ENCODE peak calls at places on chromosomes 7 and 10, in ten cellular contexts. One of them, this sample, is unnamed.

GRCh38 chr10:57579926-57580325 is 687.8 kb downstream of the IPMK start:
- DNase-seq in ACHN: peak
- DNase-seq in RWPE1: peak
- DNase-seq in stimulated activated naive CD8-positive, alpha-beta T cell treated with anti-CD3 and anti-CD28 coated beads, Interleukin-15, Interleukin-2, amounts not matched to agents 100 U/mL and 50 U/mL, for 24 hours: no peak
- DNase-seq in transverse colon: no peak
- DNase-seq in H7: peak
- DNase-seq in stimulated activated CD4-positive, alpha-beta T cell treated with anti-CD3 and anti-CD28 coated beads, Interleukin-15, amount 100 ng/mL, for 48 hours: no peak
- DNase-seq in NCI-H446: peak
- DNase-seq in BE2C: peak
- DNase-seq in right lobe of liver: no peak
- DNase-seq in this sample: no peak

GRCh38 chr7:45898241-45898640 is 10.0 kb downstream of the IGFBP1 start:
- DNase-seq in stimulated activated naive CD8-positive, alpha-beta T cell treated with anti-CD3 and anti-CD28 coated beads, Interleukin-15, Interleukin-2, amounts not matched to agents 100 U/mL and 50 U/mL, for 24 hours: no peak
- DNase-seq in RWPE1: no peak
- DNase-seq in transverse colon: no peak
- DNase-seq in BE2C: no peak
- DNase-seq in stimulated activated CD4-positive, alpha-beta T cell treated with anti-CD3 and anti-CD28 coated beads, Interleukin-15, amount 100 ng/mL, for 48 hours: no peak
- DNase-seq in NCI-H446: no peak
- DNase-seq in H7: no peak
- DNase-seq in right lobe of liver: no peak
- DNase-seq in ACHN: no peak
- DNase-seq in this sample: no peak

GRCh38 chr10:17109475-17110207 is 20.0 kb downstream of the CUBN start:
- DNase-seq in stimulated activated CD4-positive, alpha-beta T cell treated with anti-CD3 and anti-CD28 coated beads, Interleukin-15, amount 100 ng/mL, for 48 hours: no peak
- DNase-seq in stimulated activated naive CD8-positive, alpha-beta T cell treated with anti-CD3 and anti-CD28 coated beads, Interleukin-15, Interleukin-2, amounts not matched to agents 100 U/mL and 50 U/mL, for 24 hours: no peak
- DNase-seq in RWPE1: peak
- DNase-seq in BE2C: no peak
- DNase-seq in ACHN: peak
- DNase-seq in right lobe of liver: no peak
- DNase-seq in transverse colon: no peak
- DNase-seq in NCI-H446: peak
- DNase-seq in H7: no peak
- DNase-seq in this sample: no peak

GRCh38 chr7:74284781-74285259 is 4.4 kb upstream of the CLIP2 start:
- DNase-seq in stimulated activated naive CD8-positive, alpha-beta T cell treated with anti-CD3 and anti-CD28 coated beads, Interleukin-15, Interleukin-2, amounts not matched to agents 100 U/mL and 50 U/mL, for 24 hours: no peak
- DNase-seq in NCI-H446: no peak
- DNase-seq in H7: peak
- DNase-seq in ACHN: no peak
- DNase-seq in transverse colon: peak
- DNase-seq in stimulated activated CD4-positive, alpha-beta T cell treated with anti-CD3 and anti-CD28 coated beads, Interleukin-15, amount 100 ng/mL, for 48 hours: no peak
- DNase-seq in BE2C: no peak
- DNase-seq in right lobe of liver: no peak
- DNase-seq in RWPE1: no peak
- DNase-seq in this sample: no peak

GRCh38 chr10:111077715-111078504 is 1.1 kb downstream of the ADRA2A start:
- DNase-seq in stimulated activated CD4-positive, alpha-beta T cell treated with anti-CD3 and anti-CD28 coated beads, Interleukin-15, amount 100 ng/mL, for 48 hours: no peak
- DNase-seq in transverse colon: peak
- DNase-seq in H7: peak
- DNase-seq in right lobe of liver: no peak
- DNase-seq in ACHN: no peak
- DNase-seq in RWPE1: no peak
- DNase-seq in stimulated activated naive CD8-positive, alpha-beta T cell treated with anti-CD3 and anti-CD28 coated beads, Interleukin-15, Interleukin-2, amounts not matched to agents 100 U/mL and 50 U/mL, for 24 hours: peak
- DNase-seq in BE2C: peak
- DNase-seq in NCI-H446: peak
- DNase-seq in this sample: peak

GRCh38 chr7:69871213-69871885 is 273.1 kb downstream of the AUTS2 start:
- DNase-seq in ACHN: peak
- DNase-seq in BE2C: no peak
- DNase-seq in right lobe of liver: no peak
- DNase-seq in RWPE1: peak
- DNase-seq in NCI-H446: no peak
- DNase-seq in transverse colon: no peak
- DNase-seq in H7: no peak
- DNase-seq in stimulated activated naive CD8-positive, alpha-beta T cell treated with anti-CD3 and anti-CD28 coated beads, Interleukin-15, Interleukin-2, amounts not matched to agents 100 U/mL and 50 U/mL, for 24 hours: no peak
- DNase-seq in stimulated activated CD4-positive, alpha-beta T cell treated with anti-CD3 and anti-CD28 coated beads, Interleukin-15, amount 100 ng/mL, for 48 hours: no peak
- DNase-seq in this sample: no peak

GRCh38 chr7:93575555-93576397 is 1.3 kb upstream of the CALCR start:
- DNase-seq in BE2C: no peak
- DNase-seq in RWPE1: no peak
- DNase-seq in stimulated activated CD4-positive, alpha-beta T cell treated with anti-CD3 and anti-CD28 coated beads, Interleukin-15, amount 100 ng/mL, for 48 hours: no peak
- DNase-seq in ACHN: peak
- DNase-seq in H7: no peak
- DNase-seq in stimulated activated naive CD8-positive, alpha-beta T cell treated with anti-CD3 and anti-CD28 coated beads, Interleukin-15, Interleukin-2, amounts not matched to agents 100 U/mL and 50 U/mL, for 24 hours: no peak
- DNase-seq in right lobe of liver: no peak
- DNase-seq in NCI-H446: no peak
- DNase-seq in transverse colon: no peak
- DNase-seq in this sample: no peak

GRCh38 chr7:83001362-83002040 is 161.2 kb downstream of the PCLO start:
- DNase-seq in H7: no peak
- DNase-seq in stimulated activated CD4-positive, alpha-beta T cell treated with anti-CD3 and anti-CD28 coated beads, Interleukin-15, amount 100 ng/mL, for 48 hours: no peak
- DNase-seq in transverse colon: no peak
- DNase-seq in right lobe of liver: no peak
- DNase-seq in stimulated activated naive CD8-positive, alpha-beta T cell treated with anti-CD3 and anti-CD28 coated beads, Interleukin-15, Interleukin-2, amounts not matched to agents 100 U/mL and 50 U/mL, for 24 hours: no peak
- DNase-seq in NCI-H446: no peak
- DNase-seq in ACHN: peak
- DNase-seq in BE2C: no peak
- DNase-seq in RWPE1: peak
- DNase-seq in this sample: no peak

GRCh38 chr10:7529638-7530037 is 118.8 kb upstream of the SFMBT2 start:
- DNase-seq in BE2C: peak
- DNase-seq in stimulated activated naive CD8-positive, alpha-beta T cell treated with anti-CD3 and anti-CD28 coated beads, Interleukin-15, Interleukin-2, amounts not matched to agents 100 U/mL and 50 U/mL, for 24 hours: no peak
- DNase-seq in H7: peak
- DNase-seq in ACHN: peak
- DNase-seq in right lobe of liver: no peak
- DNase-seq in transverse colon: no peak
- DNase-seq in NCI-H446: peak
- DNase-seq in stimulated activated CD4-positive, alpha-beta T cell treated with anti-CD3 and anti-CD28 coated beads, Interleukin-15, amount 100 ng/mL, for 48 hours: no peak
- DNase-seq in RWPE1: peak
- DNase-seq in this sample: no peak

GRCh38 chr10:30002438-30003266 is 56.7 kb downstream of the JCAD start:
- DNase-seq in H7: peak
- DNase-seq in transverse colon: peak
- DNase-seq in NCI-H446: peak
- DNase-seq in RWPE1: peak
- DNase-seq in BE2C: peak
- DNase-seq in right lobe of liver: peak
- DNase-seq in stimulated activated naive CD8-positive, alpha-beta T cell treated with anti-CD3 and anti-CD28 coated beads, Interleukin-15, Interleukin-2, amounts not matched to agents 100 U/mL and 50 U/mL, for 24 hours: peak
- DNase-seq in stimulated activated CD4-positive, alpha-beta T cell treated with anti-CD3 and anti-CD28 coated beads, Interleukin-15, amount 100 ng/mL, for 48 hours: peak
- DNase-seq in ACHN: peak
- DNase-seq in this sample: peak

GRCh38 chr10:103643381-103643780 is 149.9 kb downstream of the NEURL1 start:
- DNase-seq in transverse colon: no peak
- DNase-seq in NCI-H446: no peak
- DNase-seq in RWPE1: peak
- DNase-seq in right lobe of liver: no peak
- DNase-seq in ACHN: no peak
- DNase-seq in stimulated activated naive CD8-positive, alpha-beta T cell treated with anti-CD3 and anti-CD28 coated beads, Interleukin-15, Interleukin-2, amounts not matched to agents 100 U/mL and 50 U/mL, for 24 hours: no peak
- DNase-seq in stimulated activated CD4-positive, alpha-beta T cell treated with anti-CD3 and anti-CD28 coated beads, Interleukin-15, amount 100 ng/mL, for 48 hours: no peak
- DNase-seq in H7: no peak
- DNase-seq in BE2C: no peak
- DNase-seq in this sample: no peak

GRCh38 chr10:93290661-93291354 is 191.3 kb downstream of the MYOF start:
- DNase-seq in RWPE1: no peak
- DNase-seq in BE2C: no peak
- DNase-seq in NCI-H446: no peak
- DNase-seq in stimulated activated CD4-positive, alpha-beta T cell treated with anti-CD3 and anti-CD28 coated beads, Interleukin-15, amount 100 ng/mL, for 48 hours: no peak
- DNase-seq in ACHN: no peak
- DNase-seq in stimulated activated naive CD8-positive, alpha-beta T cell treated with anti-CD3 and anti-CD28 coated beads, Interleukin-15, Interleukin-2, amounts not matched to agents 100 U/mL and 50 U/mL, for 24 hours: no peak
- DNase-seq in H7: no peak
- DNase-seq in right lobe of liver: no peak
- DNase-seq in transverse colon: no peak
- DNase-seq in this sample: no peak

GRCh38 chr7:122597277-122597676 is 101.6 kb downstream of the RNF133 start:
- DNase-seq in right lobe of liver: no peak
- DNase-seq in H7: no peak
- DNase-seq in ACHN: no peak
- DNase-seq in stimulated activated naive CD8-positive, alpha-beta T cell treated with anti-CD3 and anti-CD28 coated beads, Interleukin-15, Interleukin-2, amounts not matched to agents 100 U/mL and 50 U/mL, for 24 hours: no peak
- DNase-seq in NCI-H446: no peak
- DNase-seq in transverse colon: no peak
- DNase-seq in RWPE1: no peak
- DNase-seq in stimulated activated CD4-positive, alpha-beta T cell treated with anti-CD3 and anti-CD28 coated beads, Interleukin-15, amount 100 ng/mL, for 48 hours: no peak
- DNase-seq in BE2C: no peak
- DNase-seq in this sample: no peak

GRCh38 chr7:75937958-75938786 is 23.2 kb downstream of the POR start:
- DNase-seq in transverse colon: peak
- DNase-seq in H7: no peak
- DNase-seq in stimulated activated naive CD8-positive, alpha-beta T cell treated with anti-CD3 and anti-CD28 coated beads, Interleukin-15, Interleukin-2, amounts not matched to agents 100 U/mL and 50 U/mL, for 24 hours: no peak
- DNase-seq in NCI-H446: no peak
- DNase-seq in RWPE1: no peak
- DNase-seq in right lobe of liver: peak
- DNase-seq in stimulated activated CD4-positive, alpha-beta T cell treated with anti-CD3 and anti-CD28 coated beads, Interleukin-15, amount 100 ng/mL, for 48 hours: no peak
- DNase-seq in ACHN: peak
- DNase-seq in BE2C: peak
- DNase-seq in this sample: peak

GRCh38 chr7:6446977-6447588 is 671 bp downstream of the DAGLB start:
- DNase-seq in transverse colon: peak
- DNase-seq in NCI-H446: peak
- DNase-seq in right lobe of liver: peak
- DNase-seq in ACHN: peak
- DNase-seq in stimulated activated naive CD8-positive, alpha-beta T cell treated with anti-CD3 and anti-CD28 coated beads, Interleukin-15, Interleukin-2, amounts not matched to agents 100 U/mL and 50 U/mL, for 24 hours: peak
- DNase-seq in RWPE1: peak
- DNase-seq in BE2C: peak
- DNase-seq in stimulated activated CD4-positive, alpha-beta T cell treated with anti-CD3 and anti-CD28 coated beads, Interleukin-15, amount 100 ng/mL, for 48 hours: no peak
- DNase-seq in H7: peak
- DNase-seq in this sample: peak

GRCh38 chr10:27369832-27370231 is 129.2 kb upstream of the ACBD5 start:
- DNase-seq in transverse colon: no peak
- DNase-seq in H7: no peak
- DNase-seq in BE2C: no peak
- DNase-seq in stimulated activated naive CD8-positive, alpha-beta T cell treated with anti-CD3 and anti-CD28 coated beads, Interleukin-15, Interleukin-2, amounts not matched to agents 100 U/mL and 50 U/mL, for 24 hours: no peak
- DNase-seq in stimulated activated CD4-positive, alpha-beta T cell treated with anti-CD3 and anti-CD28 coated beads, Interleukin-15, amount 100 ng/mL, for 48 hours: no peak
- DNase-seq in NCI-H446: no peak
- DNase-seq in ACHN: peak
- DNase-seq in RWPE1: peak
- DNase-seq in right lobe of liver: no peak
- DNase-seq in this sample: no peak

GRCh38 chr7:77933394-77933793 is 134.8 kb downstream of the PHTF2 start:
- DNase-seq in BE2C: no peak
- DNase-seq in right lobe of liver: no peak
- DNase-seq in stimulated activated naive CD8-positive, alpha-beta T cell treated with anti-CD3 and anti-CD28 coated beads, Interleukin-15, Interleukin-2, amounts not matched to agents 100 U/mL and 50 U/mL, for 24 hours: no peak
- DNase-seq in RWPE1: peak
- DNase-seq in H7: no peak
- DNase-seq in NCI-H446: no peak
- DNase-seq in stimulated activated CD4-positive, alpha-beta T cell treated with anti-CD3 and anti-CD28 coated beads, Interleukin-15, amount 100 ng/mL, for 48 hours: no peak
- DNase-seq in ACHN: no peak
- DNase-seq in transverse colon: peak
- DNase-seq in this sample: no peak

GRCh38 chr7:28986723-28987122 is 28.6 kb upstream of the TRIL start:
- DNase-seq in right lobe of liver: no peak
- DNase-seq in RWPE1: no peak
- DNase-seq in ACHN: no peak
- DNase-seq in transverse colon: no peak
- DNase-seq in BE2C: no peak
- DNase-seq in NCI-H446: no peak
- DNase-seq in H7: no peak
- DNase-seq in stimulated activated naive CD8-positive, alpha-beta T cell treated with anti-CD3 and anti-CD28 coated beads, Interleukin-15, Interleukin-2, amounts not matched to agents 100 U/mL and 50 U/mL, for 24 hours: no peak
- DNase-seq in stimulated activated CD4-positive, alpha-beta T cell treated with anti-CD3 and anti-CD28 coated beads, Interleukin-15, amount 100 ng/mL, for 48 hours: no peak
- DNase-seq in this sample: peak

GRCh38 chr7:77157446-77157845 is 35.0 kb downstream of the CCDC146 start:
- DNase-seq in stimulated activated CD4-positive, alpha-beta T cell treated with anti-CD3 and anti-CD28 coated beads, Interleukin-15, amount 100 ng/mL, for 48 hours: no peak
- DNase-seq in BE2C: no peak
- DNase-seq in RWPE1: no peak
- DNase-seq in H7: no peak
- DNase-seq in stimulated activated naive CD8-positive, alpha-beta T cell treated with anti-CD3 and anti-CD28 coated beads, Interleukin-15, Interleukin-2, amounts not matched to agents 100 U/mL and 50 U/mL, for 24 hours: peak
- DNase-seq in ACHN: no peak
- DNase-seq in right lobe of liver: no peak
- DNase-seq in transverse colon: no peak
- DNase-seq in NCI-H446: no peak
- DNase-seq in this sample: no peak

GRCh38 chr10:92880233-92880861 is 32.0 kb downstream of the EXOC6 start:
- DNase-seq in transverse colon: no peak
- DNase-seq in stimulated activated naive CD8-positive, alpha-beta T cell treated with anti-CD3 and anti-CD28 coated beads, Interleukin-15, Interleukin-2, amounts not matched to agents 100 U/mL and 50 U/mL, for 24 hours: no peak
- DNase-seq in BE2C: peak
- DNase-seq in RWPE1: peak
- DNase-seq in right lobe of liver: no peak
- DNase-seq in H7: peak
- DNase-seq in stimulated activated CD4-positive, alpha-beta T cell treated with anti-CD3 and anti-CD28 coated beads, Interleukin-15, amount 100 ng/mL, for 48 hours: no peak
- DNase-seq in ACHN: peak
- DNase-seq in NCI-H446: peak
- DNase-seq in this sample: no peak

GRCh38 chr10:59847888-59848287 is 58.5 kb downstream of the CCDC6 start:
- DNase-seq in stimulated activated CD4-positive, alpha-beta T cell treated with anti-CD3 and anti-CD28 coated beads, Interleukin-15, amount 100 ng/mL, for 48 hours: no peak
- DNase-seq in BE2C: no peak
- DNase-seq in stimulated activated naive CD8-positive, alpha-beta T cell treated with anti-CD3 and anti-CD28 coated beads, Interleukin-15, Interleukin-2, amounts not matched to agents 100 U/mL and 50 U/mL, for 24 hours: no peak
- DNase-seq in ACHN: no peak
- DNase-seq in NCI-H446: no peak
- DNase-seq in transverse colon: no peak
- DNase-seq in RWPE1: no peak
- DNase-seq in H7: no peak
- DNase-seq in right lobe of liver: no peak
- DNase-seq in this sample: no peak

GRCh38 chr7:149595078-149595477 is 97.5 kb upstream of the ZNF746 start:
- DNase-seq in H7: no peak
- DNase-seq in RWPE1: no peak
- DNase-seq in stimulated activated CD4-positive, alpha-beta T cell treated with anti-CD3 and anti-CD28 coated beads, Interleukin-15, amount 100 ng/mL, for 48 hours: no peak
- DNase-seq in right lobe of liver: no peak
- DNase-seq in stimulated activated naive CD8-positive, alpha-beta T cell treated with anti-CD3 and anti-CD28 coated beads, Interleukin-15, Interleukin-2, amounts not matched to agents 100 U/mL and 50 U/mL, for 24 hours: no peak
- DNase-seq in ACHN: no peak
- DNase-seq in NCI-H446: no peak
- DNase-seq in transverse colon: no peak
- DNase-seq in BE2C: no peak
- DNase-seq in this sample: no peak

GRCh38 chr7:105693576-105693975 is 112.3 kb upstream of the EFCAB10 start:
- DNase-seq in stimulated activated CD4-positive, alpha-beta T cell treated with anti-CD3 and anti-CD28 coated beads, Interleukin-15, amount 100 ng/mL, for 48 hours: no peak
- DNase-seq in transverse colon: no peak
- DNase-seq in H7: no peak
- DNase-seq in NCI-H446: no peak
- DNase-seq in ACHN: no peak
- DNase-seq in stimulated activated naive CD8-positive, alpha-beta T cell treated with anti-CD3 and anti-CD28 coated beads, Interleukin-15, Interleukin-2, amounts not matched to agents 100 U/mL and 50 U/mL, for 24 hours: peak
- DNase-seq in BE2C: no peak
- DNase-seq in RWPE1: no peak
- DNase-seq in right lobe of liver: no peak
- DNase-seq in this sample: no peak

GRCh38 chr10:103576862-103577261 is 83.4 kb downstream of the NEURL1 start:
- DNase-seq in BE2C: no peak
- DNase-seq in right lobe of liver: peak
- DNase-seq in NCI-H446: peak
- DNase-seq in stimulated activated CD4-positive, alpha-beta T cell treated with anti-CD3 and anti-CD28 coated beads, Interleukin-15, amount 100 ng/mL, for 48 hours: no peak
- DNase-seq in transverse colon: no peak
- DNase-seq in RWPE1: no peak
- DNase-seq in H7: no peak
- DNase-seq in ACHN: no peak
- DNase-seq in stimulated activated naive CD8-positive, alpha-beta T cell treated with anti-CD3 and anti-CD28 coated beads, Interleukin-15, Interleukin-2, amounts not matched to agents 100 U/mL and 50 U/mL, for 24 hours: no peak
- DNase-seq in this sample: peak

GRCh38 chr10:86375204-86375603 is 8.6 kb upstream of the GRID1 start:
- DNase-seq in ACHN: no peak
- DNase-seq in NCI-H446: no peak
- DNase-seq in stimulated activated naive CD8-positive, alpha-beta T cell treated with anti-CD3 and anti-CD28 coated beads, Interleukin-15, Interleukin-2, amounts not matched to agents 100 U/mL and 50 U/mL, for 24 hours: no peak
- DNase-seq in right lobe of liver: no peak
- DNase-seq in transverse colon: no peak
- DNase-seq in stimulated activated CD4-positive, alpha-beta T cell treated with anti-CD3 and anti-CD28 coated beads, Interleukin-15, amount 100 ng/mL, for 48 hours: no peak
- DNase-seq in H7: no peak
- DNase-seq in BE2C: no peak
- DNase-seq in RWPE1: no peak
- DNase-seq in this sample: no peak

GRCh38 chr7:155208681-155209477 is 88.8 kb upstream of the INSIG1 start:
- DNase-seq in BE2C: no peak
- DNase-seq in stimulated activated naive CD8-positive, alpha-beta T cell treated with anti-CD3 and anti-CD28 coated beads, Interleukin-15, Interleukin-2, amounts not matched to agents 100 U/mL and 50 U/mL, for 24 hours: no peak
- DNase-seq in H7: no peak
- DNase-seq in NCI-H446: no peak
- DNase-seq in RWPE1: peak
- DNase-seq in stimulated activated CD4-positive, alpha-beta T cell treated with anti-CD3 and anti-CD28 coated beads, Interleukin-15, amount 100 ng/mL, for 48 hours: no peak
- DNase-seq in ACHN: peak
- DNase-seq in right lobe of liver: no peak
- DNase-seq in transverse colon: no peak
- DNase-seq in this sample: no peak

GRCh38 chr10:35574924-35575352 is 30.2 kb upstream of the GJD4 start:
- DNase-seq in right lobe of liver: no peak
- DNase-seq in RWPE1: no peak
- DNase-seq in BE2C: no peak
- DNase-seq in transverse colon: no peak
- DNase-seq in H7: peak
- DNase-seq in stimulated activated CD4-positive, alpha-beta T cell treated with anti-CD3 and anti-CD28 coated beads, Interleukin-15, amount 100 ng/mL, for 48 hours: no peak
- DNase-seq in stimulated activated naive CD8-positive, alpha-beta T cell treated with anti-CD3 and anti-CD28 coated beads, Interleukin-15, Interleukin-2, amounts not matched to agents 100 U/mL and 50 U/mL, for 24 hours: no peak
- DNase-seq in NCI-H446: no peak
- DNase-seq in ACHN: no peak
- DNase-seq in this sample: no peak

GRCh38 chr7:48628950-48629349 is 295.4 kb upstream of the CDC14C start:
- DNase-seq in ACHN: no peak
- DNase-seq in RWPE1: no peak
- DNase-seq in transverse colon: no peak
- DNase-seq in stimulated activated naive CD8-positive, alpha-beta T cell treated with anti-CD3 and anti-CD28 coated beads, Interleukin-15, Interleukin-2, amounts not matched to agents 100 U/mL and 50 U/mL, for 24 hours: no peak
- DNase-seq in right lobe of liver: no peak
- DNase-seq in NCI-H446: no peak
- DNase-seq in BE2C: no peak
- DNase-seq in H7: no peak
- DNase-seq in stimulated activated CD4-positive, alpha-beta T cell treated with anti-CD3 and anti-CD28 coated beads, Interleukin-15, amount 100 ng/mL, for 48 hours: no peak
- DNase-seq in this sample: no peak